ENCODE peak calls at places on chromosomes 2 and 18, in five cellular contexts. O is stimulated activated CD4-positive, alpha-beta T cell treated with anti-CD3 and anti-CD28 coated beads, Interleukin-2, amount 100 ng/mL, for 48 hours; U is KG1; S is activated T-cell treated with anti-CD3 and anti-CD28 coated beads for 1 hour; N is NCI-H748 treated with DMSO at 0.1 percent for 48 hours. E is an unnamed sample.

GRCh38 chr2:210606001-210606400 is 49.6 kb downstream of the CPS1 start:
- DNase-seq in U (no peak), N (no peak), S (no peak), O (no peak), E (no peak)

GRCh38 chr18:54206447-54206846 is 18.0 kb downstream of the MBD2 start:
- DNase-seq in N (no peak), O (no peak), S (no peak), U (no peak), E (no peak)

GRCh38 chr2:206232287-206233035 is 42.0 kb upstream of the ZDBF2 start:
- DNase-seq in O (no peak), N (peak), U (no peak), S (no peak), E (no peak)

GRCh38 chr2:18927525-18928232 is 338.3 kb upstream of the NT5C1B start:
- DNase-seq in S (no peak), O (no peak), N (no peak), U (no peak), E (no peak)

GRCh38 chr2:179422037-179422643 is 157.5 kb upstream of the SESTD1 start:
- DNase-seq in S (peak), O (peak), N (peak), U (peak), E (peak)

GRCh38 chr18:27276886-27277285 is 91.8 kb upstream of the CHST9 start:
- DNase-seq in S (no peak), O (no peak), U (no peak), N (no peak), E (no peak)

GRCh38 chr2:195408196-195408595 is 248.8 kb upstream of the SLC39A10 start:
- DNase-seq in U (no peak), N (peak), S (no peak), O (no peak), E (peak)

GRCh38 chr2:225090746-225091145 is 48.5 kb upstream of the DOCK10 start:
- DNase-seq in O (no peak), S (no peak), U (no peak), N (no peak), E (peak)

GRCh38 chr2:142515493-142515892 is 362.0 kb upstream of the KYNU start:
- DNase-seq in S (no peak), U (no peak), O (no peak), N (no peak), E (no peak)

GRCh38 chr18:27136208-27136535 is 48.9 kb downstream of the CHST9 start:
- DNase-seq in S (no peak), N (no peak), O (no peak), U (no peak), E (no peak)

E was measured in NCI-H1930.